ENCODE peak calls at places on chromosomes 5 and 9, in five cellular contexts. Y is GM06990, Q is esophagus squamous epithelium, E is right atrium auricular region, P is mammary epithelial cell. B is an unnamed sample. For H3K27me3, the result is how much of the 10 kb centered on the place peaks cover.

GRCh38 chr9:68844623-68845612 is 139.9 kb downstream of the PIP5K1B start:
- DNase-seq in P (no peak), Q (no peak), Y (peak), E (peak), B (no peak)

GRCh38 chr9:95188459-95188858 is 129.1 kb downstream of the FANCC start:
- DNase-seq in Y (no peak), Q (no peak), P (no peak), E (no peak), B (no peak)

GRCh38 chr5:6195711-6196358 is 182.5 kb downstream of the MED10 start:
- DNase-seq in P (no peak), Q (no peak), E (no peak), Y (no peak), B (no peak)

GRCh38 chr5:147398860-147399259 is 111.0 kb downstream of the DPYSL3 start:
- DNase-seq in E (no peak), P (no peak), Q (no peak), Y (no peak), B (no peak)

GRCh38 chr5:124738751-124739559 is 7.5 kb downstream of the ZNF608 start:
- DNase-seq in E (no peak), Q (no peak), Y (no peak), P (no peak), B (no peak)

GRCh38 chr5:36692791-36693763 is 86.7 kb downstream of the SLC1A3 start:
- DNase-seq in Y (peak), Q (no peak), P (peak), E (peak), B (peak)

GRCh38 chr5:66553368-66553912 is 42.8 kb upstream of the MAST4 start:
- DNase-seq in E (no peak), Y (no peak), Q (no peak), P (no peak), B (peak)

GRCh38 chr9:130993303-130994030 is 15.5 kb upstream of the LAMC3 start:
- DNase-seq in E (no peak), Y (no peak), P (no peak), Q (no peak), B (no peak)

GRCh38 chr9:2241461-2241874 is 226.3 kb downstream of the SMARCA2 start:
- DNase-seq in Q (no peak), E (no peak), Y (no peak), P (no peak), B (peak)

GRCh38 chr9:120913673-120914266 is 12.8 kb downstream of the TRAF1 start:
- DNase-seq in Y (no peak), P (no peak), Q (no peak), E (no peak), B (no peak)

GRCh38 chr9:111649016-111649415 is 12.4 kb upstream of the GNG10 start:
- DNase-seq in P (no peak), Y (no peak), Q (no peak), E (no peak), B (no peak)

GRCh38 chr5:525164-525761 is 1.0 kb upstream of the SLC9A3 start:
- DNase-seq in Q (no peak), E (no peak), Y (no peak), P (no peak), B (no peak)

GRCh38 chr5:523658-524441 is 399 bp downstream of the SLC9A3 start:
- DNase-seq in Q (no peak), E (no peak), P (no peak), Y (no peak), B (no peak)

GRCh38 chr5:525916-526315 is 1.7 kb upstream of the SLC9A3 start:
- DNase-seq in P (no peak), Y (no peak), E (no peak), Q (no peak), B (no peak)

GRCh38 chr5:522899-523657 is 1.2 kb downstream of the SLC9A3 start:
- DNase-seq in Q (no peak), Y (no peak), E (no peak), P (no peak), B (no peak)

GRCh38 chr5:524442-525163 is at the start of gene SLC9A3:
- DNase-seq in E (no peak), Y (no peak), P (no peak), Q (no peak), B (no peak)
- H3K4me3 ChIP-seq in E (no peak), Y (no peak), P (no peak), Q (peak), B (no peak)

DNA sequence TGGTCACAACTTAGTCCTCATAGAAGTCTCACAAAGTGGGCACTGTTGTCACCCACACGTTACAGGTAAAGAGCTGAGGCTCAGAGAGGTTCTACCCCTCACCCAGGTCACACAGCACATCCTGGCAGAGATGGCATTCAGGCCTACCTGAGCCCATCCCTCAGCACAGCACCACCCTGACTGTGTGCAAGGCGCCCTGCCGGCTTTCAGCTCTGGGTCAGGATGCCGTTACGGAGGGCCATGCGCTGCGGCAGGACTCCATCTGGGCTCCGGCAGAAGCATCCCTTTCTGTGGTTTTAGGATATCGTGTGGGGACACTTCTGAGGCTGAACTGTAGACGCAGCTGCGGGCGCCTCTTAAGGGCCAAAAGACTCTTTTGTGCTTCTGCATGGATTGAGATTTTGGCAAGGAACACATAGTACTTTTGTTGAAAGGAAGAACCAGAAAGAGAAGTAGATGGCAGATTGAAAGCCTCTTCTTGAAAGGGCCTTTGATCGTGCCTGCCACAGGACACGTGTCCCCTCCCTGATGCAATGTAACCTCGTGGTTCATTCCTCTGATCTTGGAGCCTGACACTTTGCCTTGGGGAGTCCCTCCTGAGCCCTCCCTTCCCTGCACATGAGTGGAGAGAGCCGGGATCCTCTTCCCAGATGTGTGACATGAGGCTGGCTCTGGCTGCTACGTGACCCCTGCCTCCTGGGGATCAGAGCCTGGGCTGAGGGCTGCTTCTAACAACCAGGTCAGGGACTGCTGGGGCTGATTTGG is 31.3 kb downstream of the USP20 start:
- DNase-seq in E (no peak), P (no peak), Y (no peak), Q (no peak), B (no peak)
- H3K27me3 ChIP-seq in E (under half), P (under half), Y (under half), Q (under half), B (under half)

GRCh38 chr5:136891175-136891574 is 525.8 kb upstream of the TRPC7 start:
- DNase-seq in P (no peak), Y (no peak), Q (no peak), E (no peak), B (no peak)
- TF ChIP-seq CTCF in P (peak), Y (no peak), Q (no peak), E (no peak), B (no peak)

GRCh38 chr5:321726-322251 is 275 bp downstream of the AHRR start:
- DNase-seq in E (no peak), P (no peak), Q (no peak), Y (no peak), B (no peak)

GRCh38 chr5:321233-321725 is at the start of gene AHRR:
- DNase-seq in E (no peak), P (peak), Y (peak), Q (no peak), B (no peak)

GRCh38 chr5:322281-322941 is 897 bp downstream of the AHRR start:
- DNase-seq in Y (peak), P (no peak), E (no peak), Q (no peak), B (no peak)

GRCh38 chr5:318931-319601 is 2.4 kb upstream of the AHRR start:
- DNase-seq in P (no peak), Y (no peak), E (no peak), Q (no peak), B (no peak)

DNA sequence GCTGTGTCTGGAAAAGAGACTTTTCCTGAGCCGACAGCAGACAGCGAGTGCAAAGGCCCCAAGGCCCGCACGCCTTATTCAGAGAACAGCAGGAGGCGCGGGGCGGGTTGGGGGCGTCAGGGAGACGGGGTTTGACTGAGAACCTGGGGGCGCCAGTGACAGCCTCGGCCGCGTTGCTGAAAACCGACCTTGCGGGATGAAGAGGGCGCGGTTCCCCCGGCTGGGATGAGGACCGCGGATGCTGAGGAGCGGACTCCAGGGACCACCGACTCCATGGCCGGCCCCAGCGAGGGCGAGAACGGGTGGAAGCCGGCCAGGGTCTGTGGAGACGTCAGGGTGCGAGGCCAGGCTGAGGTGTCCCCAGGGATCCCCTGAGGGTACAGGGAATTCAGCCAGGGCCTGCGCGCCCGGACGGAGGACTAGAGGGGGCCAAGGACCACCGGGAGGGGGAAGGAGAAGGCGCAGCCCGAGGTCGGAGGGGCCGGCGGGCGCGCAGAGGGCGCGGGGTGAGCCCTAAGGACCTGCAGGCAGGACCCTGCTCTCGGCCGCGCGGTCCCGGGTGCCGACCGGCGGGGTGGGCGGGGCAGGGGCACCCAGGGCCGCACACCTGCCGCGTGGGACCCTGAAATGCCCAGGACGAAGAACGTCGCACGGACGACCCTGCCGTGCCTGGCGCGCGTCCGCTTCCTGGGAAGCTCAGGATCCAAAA is 836 bp upstream of the AHRR start:
- DNase-seq in Q (no peak), P (no peak), Y (no peak), E (no peak), B (no peak)
- H3K4me3 ChIP-seq in Q (peak), P (peak), Y (peak), E (no peak), B (peak)

DNA sequence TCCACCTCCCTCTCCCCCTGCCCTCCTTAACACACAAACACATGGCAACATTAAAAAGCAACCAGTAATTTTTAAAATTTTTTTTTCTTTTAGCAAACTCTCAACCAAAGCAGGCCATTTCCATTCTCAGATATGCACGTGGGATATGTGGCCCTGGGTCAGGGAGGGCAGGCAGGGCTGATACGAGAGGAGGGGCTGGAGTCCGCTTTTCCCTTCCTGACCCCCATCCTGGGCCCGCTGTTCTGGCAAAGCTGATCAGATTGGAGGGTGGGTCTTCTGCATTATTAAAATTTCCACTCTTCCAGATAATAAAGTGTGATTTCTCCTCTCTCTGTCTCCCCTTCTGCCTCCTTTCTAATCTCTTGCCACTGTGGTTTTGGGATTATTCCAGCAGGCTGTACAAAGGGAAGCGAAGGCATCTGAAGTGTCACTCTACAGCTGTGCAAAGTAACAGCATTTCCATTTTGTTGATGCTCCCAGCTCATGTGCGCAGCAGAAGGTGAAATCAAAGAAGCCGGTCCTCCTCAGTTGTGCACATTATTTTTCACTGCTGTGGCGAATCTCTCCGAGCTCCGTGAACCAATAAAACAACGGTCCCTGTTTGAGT is 12.0 kb downstream of the IRX1 start:
- DNase-seq in Q (no peak), Y (no peak), E (no peak), P (no peak), B (no peak)
- H3K27me3 ChIP-seq in Q (under half), Y (under half), E (under half), P (under half), B (under half)

GRCh38 chr9:89007568-89007967 is 16.3 kb downstream of the S1PR3 start:
- DNase-seq in Y (no peak), Q (no peak), P (no peak), E (no peak), B (no peak)

GRCh38 chr9:89010526-89011089 is 19.3 kb downstream of the S1PR3 start:
- DNase-seq in Y (no peak), E (no peak), P (no peak), Q (no peak), B (no peak)

GRCh38 chr9:89010056-89010455 is 18.8 kb downstream of the S1PR3 start:
- DNase-seq in P (no peak), Q (no peak), Y (no peak), E (no peak), B (no peak)

GRCh38 chr9:89008346-89009048 is 17.2 kb downstream of the S1PR3 start:
- DNase-seq in E (no peak), P (no peak), Y (no peak), Q (no peak), B (no peak)

GRCh38 chr9:89009049-89009840 is 18.0 kb downstream of the S1PR3 start:
- DNase-seq in Q (no peak), Y (no peak), E (no peak), P (no peak), B (no peak)
- TF ChIP-seq CTCF in Q (no peak), Y (no peak), E (no peak), P (no peak), B (no peak)

B was measured in bronchial epithelial cell.